ENCODE peak calls at places on chromosome 17, in five cellular contexts. D is endodermal cell, F is foreskin fibroblast, R is fibroblast of lung, I is GM23338. X is an unnamed sample.

GRCh38 chr17:72634621-72635020 is 457.9 kb downstream of the SLC39A11 start:
- DNase-seq in D (no peak), F (no peak), I (no peak), R (no peak), X (no peak)

GRCh38 chr17:48543854-48544355 is 1.0 kb downstream of the HOXB2 start:
- DNase-seq in F (no peak), I (no peak), R (no peak), D (no peak), X (no peak)

GRCh38 chr17:32243712-32244111 is 21.9 kb upstream of the RHBDL3 start:
- DNase-seq in F (no peak), D (no peak), I (no peak), R (no peak), X (no peak)

GRCh38 chr17:75995385-75995925 is 5.2 kb upstream of the CDK3 start:
- DNase-seq in F (no peak), I (no peak), D (no peak), R (no peak), X (no peak)

GRCh38 chr17:58332720-58333395 is 4.3 kb upstream of the TSPOAP1 start:
- DNase-seq in D (peak), F (no peak), I (no peak), R (no peak), X (no peak)

GRCh38 chr17:31488264-31488981 is 96.9 kb downstream of the RAB11FIP4 start:
- DNase-seq in D (peak), I (peak), R (no peak), F (no peak), X (no peak)

GRCh38 chr17:4120332-4120731 is 22.5 kb downstream of the ZZEF1 start:
- DNase-seq in I (no peak), R (no peak), F (no peak), D (no peak), X (no peak)

GRCh38 chr17:14464741-14465140 is 163.9 kb downstream of the HS3ST3B1 start:
- DNase-seq in F (peak), D (no peak), I (no peak), R (peak), X (peak)

GRCh38 chr17:51662204-51663056 is 402.1 kb downstream of the UTP18 start:
- DNase-seq in I (no peak), D (no peak), F (no peak), R (no peak), X (no peak)

GRCh38 chr17:65022751-65023421 is 33.7 kb downstream of the GNA13 start:
- DNase-seq in R (peak), F (peak), D (no peak), I (no peak), X (peak)

GRCh38 chr17:15740570-15741120 is 8.6 kb downstream of the TBC1D26 start:
- DNase-seq in R (no peak), F (no peak), D (peak), I (no peak), X (no peak)

GRCh38 chr17:21295036-21295952 is 10.8 kb downstream of the MAP2K3 start:
- DNase-seq in R (no peak), F (peak), I (no peak), D (no peak), X (peak)

GRCh38 chr17:29140631-29141483 is 39.3 kb downstream of the MYO18A start:
- DNase-seq in R (peak), D (no peak), F (no peak), I (peak), X (no peak)

GRCh38 chr17:30095507-30096244 is 20.9 kb upstream of the NSRP1 start:
- DNase-seq in F (peak), D (peak), I (peak), R (peak), X (peak)

GRCh38 chr17:59001158-59001814 is 105.4 kb downstream of the TRIM37 start:
- DNase-seq in D (peak), F (peak), I (peak), R (peak), X (peak)

GRCh38 chr17:27793168-27793905 is 7.0 kb downstream of the NOS2 start:
- DNase-seq in I (peak), F (peak), R (no peak), D (peak), X (no peak)

GRCh38 chr17:27800522-27800921 is at the start of gene NOS2:
- DNase-seq in D (no peak), I (no peak), R (no peak), F (no peak), X (no peak)

GRCh38 chr17:27793906-27794380 is 6.4 kb downstream of the NOS2 start:
- DNase-seq in I (no peak), R (no peak), F (no peak), D (no peak), X (no peak)

GRCh38 chr17:27798376-27798775 is 2.0 kb downstream of the NOS2 start:
- DNase-seq in R (no peak), D (peak), F (no peak), I (no peak), X (no peak)

DNA sequence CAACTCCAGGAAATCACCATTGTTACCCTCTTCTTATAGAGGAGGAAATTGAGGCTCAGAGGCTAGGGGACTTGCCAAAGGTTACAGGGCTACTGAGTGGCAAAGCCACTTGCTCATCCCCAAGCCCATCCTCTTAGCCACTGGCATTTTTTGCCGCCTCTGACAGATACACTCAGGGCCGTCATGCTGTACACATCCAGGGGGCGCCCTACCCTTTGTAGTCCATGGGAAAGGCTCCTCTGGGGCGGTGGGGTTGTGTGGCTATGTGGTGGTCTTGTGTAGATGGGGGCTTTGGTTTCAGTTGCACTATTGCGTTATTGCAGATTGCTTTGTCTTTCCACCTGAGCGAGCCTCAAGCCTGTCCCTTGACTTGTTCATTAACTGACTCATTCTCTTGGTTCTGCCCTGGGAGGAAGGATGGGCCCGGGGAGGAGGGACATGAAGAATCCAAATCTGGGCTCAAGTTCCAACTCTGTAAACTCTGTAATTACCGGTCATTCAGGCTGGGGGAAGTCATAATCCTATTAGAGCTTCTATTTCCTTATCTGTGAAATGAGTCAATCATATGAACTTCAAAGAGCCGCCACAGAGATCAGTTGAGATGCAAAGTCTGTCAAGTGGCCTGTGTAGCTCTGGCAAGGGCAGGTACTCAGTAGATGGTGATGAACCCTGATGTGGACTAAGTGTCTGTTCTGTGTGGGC is 2.8 kb downstream of the NOS2 start:
- DNase-seq in D (no peak), R (no peak), F (no peak), I (peak), X (no peak)
- TF ChIP-seq CTCF in D (peak), R (no peak), F (no peak), I (peak), X (no peak)

GRCh38 chr17:41545829-41546410 is 17.8 kb upstream of the KRT19 start:
- DNase-seq in R (no peak), D (peak), I (no peak), F (no peak), X (no peak)

GRCh38 chr17:41542357-41542756 is 14.2 kb upstream of the KRT19 start:
- DNase-seq in F (no peak), D (no peak), I (no peak), R (no peak), X (peak)

GRCh38 chr17:41544935-41545334 is 16.8 kb upstream of the KRT19 start:
- DNase-seq in F (no peak), D (peak), R (no peak), I (no peak), X (no peak)

GRCh38 chr17:41546819-41547218 is 18.7 kb upstream of the KRT19 start:
- DNase-seq in R (no peak), I (no peak), D (no peak), F (no peak), X (no peak)

DNA sequence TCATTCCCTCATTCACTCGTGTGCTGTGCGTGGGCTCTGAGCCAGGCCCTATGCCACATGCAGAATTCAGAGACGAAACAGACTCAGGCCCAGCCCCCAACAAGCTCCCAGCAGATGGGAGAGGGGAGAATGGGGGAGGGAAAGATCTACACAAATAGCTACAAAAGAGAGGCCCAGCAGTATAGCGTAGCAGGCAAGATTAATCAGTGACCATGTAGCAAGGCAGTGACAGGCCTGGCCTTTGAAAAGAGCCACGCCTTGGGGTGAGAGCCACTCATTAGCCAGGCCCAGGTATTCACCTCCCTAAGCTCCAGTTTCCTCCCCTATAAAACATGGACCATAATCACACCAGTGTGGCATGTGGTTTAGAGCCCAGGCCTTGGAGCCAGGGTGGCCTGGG is 16.4 kb upstream of the KRT19 start:
- DNase-seq in R (no peak), F (peak), I (no peak), D (peak), X (no peak)
- H3K4me3 ChIP-seq in R (no peak), F (no peak), I (no peak), D (no peak), X (no peak)

GRCh38 chr17:44095647-44096496 is 25.3 kb downstream of the G6PC3 start:
- DNase-seq in F (peak), D (peak), R (peak), I (peak), X (peak)
- TF ChIP-seq CTCF in F (peak), D (no peak), R (peak), I (peak), X (peak)

GRCh38 chr17:8237175-8237574 is 10.7 kb downstream of the CTC1 start:
- DNase-seq in I (no peak), D (no peak), F (no peak), R (no peak), X (no peak)
- H3K4me3 ChIP-seq in I (no peak), D (no peak), F (no peak), R (no peak), X (no peak)

GRCh38 chr17:74070374-74070773 is 133.1 kb upstream of the RPL38 start:
- DNase-seq in F (no peak), I (peak), R (no peak), D (peak), X (no peak)
- TF ChIP-seq CTCF in F (no peak), I (peak), R (no peak), D (peak), X (no peak)

GRCh38 chr17:49972486-49973270 is 3.7 kb downstream of the DLX4 start:
- DNase-seq in D (peak), I (peak), F (no peak), R (no peak), X (no peak)
- H3K4me3 ChIP-seq in D (no peak), I (peak), F (no peak), R (no peak), X (no peak)

GRCh38 chr17:82432017-82432416 is 13.6 kb upstream of the OGFOD3 start:
- DNase-seq in I (no peak), F (no peak), D (no peak), R (no peak), X (no peak)
- TF ChIP-seq CTCF in I (no peak), F (no peak), D (no peak), R (no peak), X (no peak)

DNA sequence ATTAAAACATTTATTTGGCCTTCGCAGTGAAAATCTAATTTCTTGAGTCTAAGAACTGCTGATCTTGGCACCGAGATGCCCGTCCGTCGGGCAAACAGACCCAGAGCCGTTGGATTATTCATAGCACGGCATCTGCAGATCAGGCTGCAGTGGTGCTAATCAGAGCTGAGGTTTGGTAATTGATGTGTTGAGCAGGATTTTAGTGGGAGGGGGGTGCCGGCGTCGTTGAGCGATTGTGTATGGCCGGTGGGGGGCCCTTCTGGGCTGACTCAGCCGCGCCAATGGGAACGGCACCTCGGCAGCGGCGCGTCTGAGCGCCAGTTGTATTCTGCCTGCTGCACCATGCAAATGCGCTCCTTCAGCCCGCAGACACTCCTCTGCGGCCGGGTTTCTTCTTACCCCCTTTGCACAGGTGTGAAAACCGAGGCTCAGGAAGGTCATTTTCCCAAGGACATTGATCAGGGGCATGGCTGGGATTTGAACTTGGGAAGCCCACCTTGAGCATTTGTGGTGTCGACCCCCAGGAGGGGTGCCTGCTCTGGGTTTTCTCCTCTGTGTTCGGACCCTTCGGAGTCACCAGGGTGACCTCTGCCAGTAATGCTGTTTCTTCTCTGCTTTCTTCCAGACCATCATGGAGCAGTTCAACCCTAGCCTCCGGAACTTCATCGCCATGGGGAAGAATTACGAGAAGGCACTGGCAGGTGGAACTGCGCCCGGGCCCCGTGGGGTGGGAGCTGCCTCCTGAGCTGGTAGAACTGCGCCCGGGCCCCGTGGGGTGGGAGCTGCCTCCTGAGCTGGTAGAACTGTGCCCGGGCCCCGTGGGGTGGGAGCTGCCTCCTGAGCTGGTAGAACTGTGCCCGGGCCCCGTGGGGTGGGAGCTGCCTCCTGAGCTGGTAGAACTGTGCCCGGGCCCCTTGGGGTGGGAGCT is 18.4 kb downstream of the BAIAP2 start:
- DNase-seq in F (no peak), R (no peak), I (no peak), D (no peak), X (no peak)
- H3K4me3 ChIP-seq in F (no peak), R (no peak), I (no peak), D (no peak), X (no peak)

X was measured in fibroblast of villous mesenchyme.